ENCODE peak calls at places on chromosomes 13 and 19, in nine cellular contexts. Q is HT1080, O is frontal cortex, H is heart right ventricle, M is immature natural killer cell, L is epithelial cell of esophagus, U is tibial artery, J is naive B cell, Z is WTC11. R is an unnamed sample.

GRCh38 chr19:10013834-10014618 is 743 bp downstream of the RDH8 start:
- DNase-seq in U (no peak), O (no peak), Q (no peak), Z (no peak), J (no peak), L (no peak), M (no peak), H (no peak), R (no peak)

GRCh38 chr19:48966541-48967345 is 1.6 kb downstream of the FTL start:
- DNase-seq in U (no peak), L (no peak), Q (no peak), Z (no peak), O (no peak), M (no peak), H (no peak), J (no peak), R (no peak)

GRCh38 chr13:89627991-89628390 is 1719.5 kb upstream of the MIR17HG start:
- DNase-seq in H (no peak), Z (no peak), J (no peak), U (no peak), O (peak), M (no peak), Q (peak), L (peak), R (no peak)

GRCh38 chr13:97266734-97267417 is 44.7 kb downstream of the MBNL2 start:
- DNase-seq in O (no peak), U (no peak), Z (no peak), M (no peak), L (no peak), J (no peak), H (no peak), Q (no peak), R (no peak)

GRCh38 chr19:45467115-45467455 is 711 bp upstream of the FOSB start:
- DNase-seq in M (no peak), U (no peak), O (no peak), L (no peak), Z (no peak), Q (no peak), H (no peak), J (no peak), R (no peak)

GRCh38 chr13:20222553-20222952 is 9.6 kb downstream of the GJB6 start:
- DNase-seq in M (no peak), Z (no peak), J (no peak), O (no peak), H (no peak), Q (no peak), L (no peak), U (no peak), R (no peak)

GRCh38 chr13:36190771-36191170 is 23.6 kb downstream of the SOHLH2 start:
- DNase-seq in O (no peak), J (no peak), H (no peak), M (no peak), L (no peak), U (no peak), Q (no peak), Z (no peak), R (no peak)

GRCh38 chr19:8001995-8002849 is 3.2 kb downstream of the ELAVL1 start:
- DNase-seq in Z (peak), U (peak), L (peak), M (peak), J (peak), Q (peak), O (peak), H (peak), R (peak)

GRCh38 chr13:40981949-40982348 is 37.2 kb downstream of the ELF1 start:
- DNase-seq in Q (no peak), U (no peak), Z (no peak), L (no peak), O (no peak), M (no peak), H (no peak), J (no peak), R (no peak)

GRCh38 chr13:98839826-98840769 is 87.6 kb upstream of the SLC15A1 start:
- DNase-seq in Z (peak), O (peak), M (no peak), H (peak), J (no peak), U (no peak), Q (peak), L (peak), R (peak)

GRCh38 chr13:101453784-101454201 is 1.3 kb downstream of the ITGBL1 start:
- DNase-seq in L (peak), Q (peak), M (no peak), U (peak), Z (peak), J (no peak), H (peak), O (no peak), R (no peak)

GRCh38 chr13:95858286-95859075 is 181.5 kb downstream of the DNAJC3 start:
- DNase-seq in L (peak), J (no peak), O (no peak), M (no peak), H (no peak), U (no peak), Q (no peak), Z (no peak), R (no peak)

GRCh38 chr13:42832341-42833153 is 51.2 kb downstream of the FAM216B start:
- DNase-seq in Z (no peak), Q (peak), O (no peak), L (peak), J (no peak), H (no peak), M (no peak), U (no peak), R (no peak)

GRCh38 chr19:1015782-1016646 is 4.9 kb downstream of the TMEM259 start:
- DNase-seq in J (no peak), Z (peak), Q (no peak), O (no peak), U (no peak), L (no peak), H (no peak), M (no peak), R (no peak)

GRCh38 chr19:30087381-30088138 is 145.5 kb downstream of the URI1 start:
- DNase-seq in O (no peak), H (no peak), U (no peak), Q (no peak), M (no peak), L (no peak), J (no peak), Z (no peak), R (no peak)

GRCh38 chr19:43984687-43985000 is 656 bp downstream of the ZNF155 start:
- DNase-seq in L (no peak), J (no peak), Z (no peak), Q (no peak), M (no peak), H (peak), U (no peak), O (peak), R (no peak)

GRCh38 chr13:114008964-114009589 is 35.2 kb upstream of the C13orf46 start:
- DNase-seq in M (no peak), H (no peak), U (peak), Z (peak), J (no peak), Q (no peak), L (no peak), O (no peak), R (no peak)